ENCODE peak calls at places on chromosomes 7 and 10, in seven cellular contexts. Z, X, V, F, C, U and B are unnamed samples. For H3K36me3, the result is how much of the 10 kb centered on the place peaks cover.

GRCh38 chr7:137898839-137899681 is 52.3 kb upstream of the DGKI start:
- DNase-seq in F (peak), U (peak), Z (peak), V (peak), C (peak), X (peak), B (no peak)

GRCh38 chr7:112523871-112524270 is 43.1 kb downstream of the LSMEM1 start:
- DNase-seq in F (no peak), X (no peak), V (no peak), C (no peak), Z (no peak), U (no peak), B (no peak)

GRCh38 chr10:117334921-117335320 is 40.3 kb downstream of the PDZD8 start:
- DNase-seq in U (no peak), X (no peak), F (no peak), Z (no peak), C (no peak), V (no peak), B (no peak)

GRCh38 chr10:122263971-122264370 is 7.1 kb upstream of the BTBD16 start:
- DNase-seq in C (no peak), X (peak), V (no peak), F (no peak), U (no peak), Z (no peak), B (no peak)

GRCh38 chr7:40057292-40057691 is 77.1 kb downstream of the MPLKIP start:
- DNase-seq in Z (peak), U (no peak), V (peak), X (no peak), C (no peak), F (no peak), B (no peak)

GRCh38 chr7:84271550-84271949 is 77.0 kb upstream of the SEMA3A start:
- DNase-seq in F (no peak), Z (no peak), V (no peak), C (no peak), U (no peak), X (no peak), B (no peak)

GRCh38 chr7:23018747-23019146 is 4.8 kb upstream of the HYCC1 start:
- DNase-seq in U (no peak), V (no peak), C (no peak), F (no peak), Z (no peak), X (no peak), B (no peak)

GRCh38 chr7:2516194-2516555 is 3.4 kb upstream of the LFNG start:
- DNase-seq in U (no peak), F (no peak), V (no peak), Z (no peak), X (no peak), C (no peak), B (no peak)

GRCh38 chr7:43942997-43943701 is 16.9 kb downstream of the UBE2D4 start:
- DNase-seq in X (no peak), Z (peak), U (no peak), C (no peak), F (no peak), V (no peak), B (no peak)

GRCh38 chr7:107936312-107936711 is 45.3 kb downstream of the DLD start:
- DNase-seq in Z (no peak), F (no peak), V (no peak), U (no peak), X (no peak), C (no peak), B (no peak)

GRCh38 chr7:128827248-128827958 is 2.8 kb upstream of the FLNC start:
- DNase-seq in V (peak), U (peak), X (peak), C (no peak), Z (no peak), F (no peak), B (no peak)

GRCh38 chr7:128831178-128831993 is 1.2 kb downstream of the FLNC start:
- DNase-seq in C (no peak), V (peak), F (no peak), U (no peak), Z (no peak), X (peak), B (no peak)

GRCh38 chr7:128827971-128828711 is 2.1 kb upstream of the FLNC start:
- DNase-seq in U (peak), Z (no peak), F (no peak), X (peak), V (peak), C (no peak), B (no peak)

GRCh38 chr7:128830231-128831177 is at the start of gene FLNC:
- DNase-seq in U (no peak), V (peak), X (peak), F (peak), C (no peak), Z (peak), B (no peak)

GRCh38 chr7:128829391-128830166 is 627 bp upstream of the FLNC start:
- DNase-seq in C (no peak), Z (peak), X (peak), F (no peak), V (peak), U (peak), B (no peak)
- H3K27ac ChIP-seq in C (no peak), Z (no peak), X (peak), F (no peak), V (peak), U (no peak), B (peak)

GRCh38 chr10:62087341-62087740 is 181.3 kb downstream of the RTKN2 start:
- DNase-seq in F (no peak), V (no peak), U (no peak), X (no peak), Z (no peak), C (no peak), B (no peak)
- H3K36me3 ChIP-seq in F (under half), V (half or more), U (under half), X (half or more), Z (under half), C (under half), B (under half)

GRCh38 chr7:30692882-30693281 is 10.6 kb upstream of the CRHR2 start:
- DNase-seq in U (no peak), X (no peak), V (no peak), F (no peak), C (no peak), Z (no peak), B (no peak)

GRCh38 chr7:30692438-30692837 is 10.2 kb upstream of the CRHR2 start:
- DNase-seq in U (no peak), X (no peak), F (no peak), V (no peak), Z (no peak), C (no peak), B (no peak)

GRCh38 chr7:30694774-30695721 is 12.8 kb upstream of the CRHR2 start:
- DNase-seq in Z (no peak), V (no peak), C (no peak), F (no peak), X (no peak), U (no peak), B (no peak)

GRCh38 chr7:30697716-30698460 is 15.6 kb upstream of the CRHR2 start:
- DNase-seq in X (no peak), C (no peak), V (no peak), F (no peak), U (no peak), Z (no peak), B (no peak)

GRCh38 chr7:30694218-30694745 is 12.0 kb upstream of the CRHR2 start:
- DNase-seq in X (no peak), Z (peak), U (no peak), V (peak), C (no peak), F (no peak), B (no peak)
- H3K27ac ChIP-seq in X (no peak), Z (peak), U (no peak), V (peak), C (no peak), F (no peak), B (no peak)

DNA sequence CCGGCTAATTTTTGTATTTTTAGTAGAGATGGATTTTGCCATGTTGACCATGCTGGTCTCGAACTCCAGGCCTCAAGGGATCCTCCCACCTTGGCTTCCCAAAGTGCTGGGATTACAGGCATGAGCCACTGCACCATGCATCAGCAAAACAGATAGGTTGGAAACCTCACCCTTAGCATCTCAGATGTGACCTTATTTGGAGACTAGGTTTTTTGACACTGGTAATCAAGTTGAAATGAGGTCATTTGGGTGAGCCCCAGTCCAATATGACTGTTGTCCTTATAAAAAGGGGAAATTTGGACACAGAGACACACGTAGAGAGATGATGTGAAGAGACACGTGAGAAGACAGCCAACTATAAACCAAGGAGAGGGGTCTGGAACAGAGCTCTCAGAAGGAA is 42.5 kb upstream of the TPST1 start:
- DNase-seq in U (no peak), Z (no peak), C (no peak), X (no peak), V (no peak), F (no peak), B (no peak)
- H3K36me3 ChIP-seq in U (under half), Z (under half), C (under half), X (under half), V (under half), F (under half), B (under half)

GRCh38 chr7:1450431-1450830 is 8.8 kb downstream of the MICALL2 start:
- DNase-seq in Z (no peak), U (no peak), V (no peak), X (no peak), C (no peak), F (no peak), B (no peak)
- H3K27ac ChIP-seq in Z (no peak), U (peak), V (no peak), X (no peak), C (peak), F (no peak), B (peak)

DNA sequence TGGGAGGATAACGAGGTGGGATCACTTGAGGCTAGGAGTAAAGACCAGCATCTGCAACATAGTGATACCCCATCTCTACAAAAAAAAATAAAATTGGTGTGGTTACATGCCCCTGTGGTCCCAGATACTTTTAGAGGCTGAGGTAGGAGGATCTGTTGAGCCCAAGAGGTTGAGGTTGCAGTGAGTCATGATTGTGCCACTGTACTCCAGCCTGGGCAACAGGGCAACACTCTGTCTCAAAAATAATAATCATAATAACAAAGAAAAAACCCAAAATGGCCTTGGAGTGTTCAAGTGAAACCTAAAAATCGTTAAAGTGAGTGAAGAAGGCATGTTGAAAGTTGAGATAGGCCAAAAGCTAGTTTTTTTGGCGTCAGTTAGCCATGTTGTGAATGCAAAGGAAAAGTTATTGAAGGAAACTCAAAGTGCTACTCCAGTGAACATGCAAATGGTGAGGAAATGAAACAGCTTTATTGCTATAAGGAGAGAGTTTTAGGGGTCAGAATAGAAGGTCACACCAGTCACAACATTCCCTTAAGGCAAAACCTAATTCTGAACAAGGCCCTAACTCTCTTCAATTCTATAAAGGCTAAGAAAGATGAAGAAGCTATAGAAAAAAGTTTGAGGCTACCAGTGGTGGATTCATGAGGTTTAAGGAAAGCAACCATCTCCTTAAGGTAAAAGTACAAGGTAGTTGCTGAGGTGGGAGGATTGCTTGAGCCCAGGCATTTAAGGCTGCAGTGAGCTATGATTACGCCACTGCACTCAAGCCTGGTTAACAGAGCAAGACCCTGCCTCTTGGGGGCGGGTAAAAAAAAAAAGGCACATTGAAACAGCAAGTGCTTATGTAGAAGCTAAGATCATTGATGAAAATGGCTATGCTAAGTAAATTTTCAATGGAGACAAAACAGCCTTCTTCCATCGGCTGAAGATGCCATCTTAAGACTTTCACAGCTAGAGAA is 45.4 kb upstream of the STOX1 start:
- DNase-seq in Z (no peak), X (no peak), U (no peak), C (no peak), F (no peak), V (no peak), B (no peak)
- H3K36me3 ChIP-seq in Z (under half), X (half or more), U (under half), C (under half), F (under half), V (half or more), B (half or more)

DNA sequence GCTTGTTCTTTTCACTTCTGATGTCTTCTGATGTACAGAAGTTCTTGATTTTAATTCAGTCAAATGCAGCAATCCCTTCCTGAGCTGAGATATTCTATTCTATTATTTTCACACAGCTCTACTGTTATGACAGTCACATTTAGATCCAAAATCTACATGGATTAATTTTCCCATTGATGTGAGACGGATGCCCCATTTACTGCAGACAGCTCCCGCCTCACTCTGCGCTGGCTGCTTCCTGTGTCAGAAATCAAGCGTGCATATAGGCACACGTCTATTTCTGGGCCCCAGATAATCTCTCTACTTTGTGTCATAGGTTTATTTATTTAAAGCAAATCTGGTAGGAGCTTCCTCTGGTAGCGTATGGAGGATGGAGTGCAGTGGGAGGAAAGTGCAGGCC is 6.7 kb downstream of the BNIP3 start:
- DNase-seq in X (peak), Z (no peak), V (no peak), F (no peak), C (no peak), U (no peak), B (no peak)
- H3K27ac ChIP-seq in X (no peak), Z (no peak), V (peak), F (no peak), C (no peak), U (no peak), B (no peak)

GRCh38 chr10:74092372-74092771 is 58.3 kb downstream of the AP3M1 start:
- DNase-seq in C (no peak), F (no peak), U (no peak), Z (no peak), V (no peak), X (no peak), B (no peak)
- H3K36me3 ChIP-seq in C (under half), F (under half), U (half or more), Z (under half), V (half or more), X (under half), B (under half)

DNA sequence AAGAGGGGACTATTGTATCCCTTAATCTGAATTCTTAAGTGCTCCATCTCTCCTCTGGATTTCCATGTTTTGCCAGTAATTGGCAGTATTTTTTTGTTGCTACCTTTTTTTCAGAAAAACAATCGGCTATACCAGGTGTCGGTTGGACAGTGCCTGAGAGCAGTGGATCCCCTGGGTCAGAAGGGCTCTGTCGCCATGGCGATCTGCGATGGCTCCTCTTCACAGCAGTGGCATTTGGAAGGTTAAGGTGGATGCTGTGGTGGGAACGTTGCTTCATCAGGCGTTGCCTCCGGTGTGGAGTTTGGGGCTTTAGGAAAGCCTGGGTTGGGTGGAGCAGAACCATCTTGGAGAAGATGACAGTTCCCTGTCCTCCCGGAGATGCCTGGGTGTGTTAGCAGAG is 96.0 kb downstream of the GALNT11 start:
- DNase-seq in U (no peak), Z (no peak), C (no peak), X (no peak), V (no peak), F (no peak), B (no peak)
- H3K27ac ChIP-seq in U (no peak), Z (no peak), C (no peak), X (no peak), V (no peak), F (no peak), B (no peak)

GRCh38 chr7:25069900-25070443 is 55.1 kb downstream of the CYCS start:
- DNase-seq in U (no peak), F (no peak), C (peak), V (peak), X (peak), Z (peak), B (no peak)
- H3K36me3 ChIP-seq in U (under half), F (under half), C (under half), V (under half), X (under half), Z (under half), B (under half)